ENCODE peak calls at places on chromosomes 13 and 19, in nine cellular contexts. Q, T, Z, O, U, X, C, S and H are unnamed samples.

GRCh38 chr19:56119585-56119978 is 1.5 kb downstream of the ZNF787 start:
- DNase-seq in U (no peak), X (no peak), S (no peak), C (peak; percentile 70), T (no peak), Z (no peak), Q (no peak), O (no peak), H (no peak)

GRCh38 chr13:114166381-114167131 is 12.5 kb upstream of the CFAP97D2 start:
- DNase-seq in Q (no peak), U (no peak), T (peak; percentile 82), C (no peak), X (no peak), Z (no peak), O (no peak), S (no peak), H (no peak)

GRCh38 chr13:27425151-27425917 is 915 bp downstream of the GTF3A start:
- DNase-seq in Q (no peak), Z (no peak), T (no peak), U (no peak), O (no peak), X (no peak), C (no peak), S (no peak), H (no peak)

GRCh38 chr19:13181747-13182388 is 31.7 kb downstream of the IER2 start:
- DNase-seq in C (peak; percentile 25), T (peak; percentile 88), X (no peak), Z (no peak), U (no peak), O (no peak), S (no peak), Q (no peak), H (peak; percentile 19)

GRCh38 chr19:11027381-11027780 is 61.9 kb upstream of the LDLR start:
- DNase-seq in Q (no peak), T (no peak), U (no peak), C (no peak), S (no peak), X (no peak), O (no peak), Z (no peak), H (no peak)

GRCh38 chr19:33435706-33436359 is 62.3 kb downstream of the CEBPG start:
- DNase-seq in T (no peak), S (no peak), C (no peak), Z (no peak), X (no peak), O (no peak), U (no peak), Q (no peak), H (no peak)

GRCh38 chr13:97252735-97253134 is 30.6 kb downstream of the MBNL2 start:
- DNase-seq in X (no peak), T (no peak), Q (no peak), Z (no peak), C (no peak), O (no peak), S (no peak), U (no peak), H (no peak)

GRCh38 chr19:40234429-40235237 is 8.1 kb upstream of the CCNP start:
- DNase-seq in U (no peak), Q (no peak), Z (no peak), X (no peak), O (no peak), C (no peak), T (no peak), S (no peak), H (no peak)

GRCh38 chr19:33678796-33679195 is 57.0 kb downstream of the CHST8 start:
- DNase-seq in U (no peak), X (no peak), C (no peak), O (no peak), Z (no peak), S (no peak), T (no peak), Q (no peak), H (no peak)

GRCh38 chr13:73000027-73000674 is 58.7 kb upstream of the KLF5 start:
- DNase-seq in Z (no peak), X (no peak), U (no peak), S (no peak), O (no peak), T (no peak), Q (no peak), C (no peak), H (no peak)

GRCh38 chr13:109151696-109152095 is 522.3 kb downstream of the MYO16 start:
- DNase-seq in C (peak; percentile 46), X (no peak), S (no peak), O (no peak), Q (no peak), T (no peak), Z (no peak), U (no peak), H (no peak)

GRCh38 chr19:57903298-57904174 is 12.9 kb downstream of the ZNF417 start:
- DNase-seq in S (no peak), O (no peak), X (no peak), Z (no peak), C (no peak), U (no peak), Q (no peak), T (no peak), H (no peak)

GRCh38 chr19:18254546-18255500 is 19.4 kb downstream of the IQCN start:
- DNase-seq in C (no peak), T (no peak), O (no peak), S (no peak), Z (no peak), Q (no peak), U (no peak), X (no peak), H (no peak)

GRCh38 chr19:40603071-40603718 is 2.0 kb downstream of the LTBP4 start:
- DNase-seq in C (no peak), Q (no peak), T (no peak), S (no peak), X (peak; percentile 77), O (no peak), U (no peak), Z (no peak), H (no peak)

GRCh38 chr19:41413947-41414346 is 13.2 kb downstream of the B3GNT8 start:
- DNase-seq in C (no peak), T (no peak), U (no peak), S (no peak), Z (no peak), X (no peak), O (no peak), Q (no peak), H (no peak)

GRCh38 chr19:1173845-1174809 is at the start of gene SBNO2:
- DNase-seq in O (peak; percentile 80), S (peak; percentile 36), X (peak; percentile 93), Z (peak; percentile 77), U (peak; percentile 79), Q (peak; percentile 84), T (peak; percentile 93), C (peak; percentile 78), H (peak; percentile 86)

GRCh38 chr19:20503536-20503935 is 62.0 kb downstream of the ZNF737 start:
- DNase-seq in O (no peak), X (no peak), C (peak; percentile 0), S (peak; percentile 26), Q (no peak), T (no peak), Z (no peak), U (no peak), H (no peak)

GRCh38 chr13:21913010-21913409 is 242.1 kb downstream of the FGF9 start:
- DNase-seq in X (no peak), C (no peak), Q (no peak), T (no peak), O (no peak), U (no peak), S (no peak), Z (no peak), H (no peak)

GRCh38 chr13:106797081-106797640 is 229.2 kb upstream of the ARGLU1 start:
- DNase-seq in T (no peak), U (no peak), C (no peak), X (no peak), Q (no peak), Z (no peak), O (no peak), S (no peak), H (no peak)

GRCh38 chr13:114061047-114061446 is 71.4 kb downstream of the RASA3 start:
- DNase-seq in Z (no peak), U (no peak), Q (no peak), C (no peak), X (no peak), T (no peak), O (no peak), S (no peak), H (no peak)

GRCh38 chr13:113592571-113592970 is 8.0 kb downstream of the TFDP1 start:
- DNase-seq in X (peak; percentile 53), U (no peak), S (no peak), Q (no peak), O (no peak), Z (no peak), T (no peak), C (no peak), H (peak; percentile 37)

GRCh38 chr19:49847731-49848696 is 2.9 kb upstream of the PTOV1 start:
- DNase-seq in U (no peak), S (peak; percentile 61), T (no peak), O (no peak), Q (no peak), C (peak; percentile 81), Z (no peak), X (no peak), H (no peak)

GRCh38 chr13:29594310-29594709 is 1.2 kb downstream of the SLC7A1 start:
- DNase-seq in T (no peak), Z (peak; percentile 15), X (peak; percentile 75), Q (no peak), O (no peak), S (peak; percentile 67), U (peak; percentile 17), C (peak; percentile 84), H (peak; percentile 18)

GRCh38 chr13:24223341-24224231 is 63.1 kb downstream of the SPATA13 start:
- DNase-seq in C (no peak), T (peak; percentile 32), S (no peak), O (no peak), Q (no peak), U (no peak), X (no peak), Z (no peak), H (no peak)

GRCh38 chr19:2923510-2923909 is 21.3 kb downstream of the ZNF77 start:
- DNase-seq in Q (no peak), T (no peak), S (peak; percentile 11), C (no peak), O (no peak), Z (no peak), X (peak; percentile 45), U (no peak), H (no peak)

GRCh38 chr19:28242317-28242927 is 970.5 kb downstream of the UQCRFS1 start:
- DNase-seq in Z (no peak), Q (no peak), S (no peak), T (no peak), C (peak; percentile 12), O (no peak), X (no peak), U (no peak), H (no peak)

GRCh38 chr13:69820180-69820579 is 287.4 kb upstream of the ATXN8OS start:
- DNase-seq in X (no peak), S (no peak), Q (no peak), C (no peak), U (no peak), T (no peak), Z (no peak), O (no peak), H (no peak)

GRCh38 chr13:36431204-36432105 is 840 bp upstream of the CCNA1 start:
- DNase-seq in T (peak; percentile 38), U (no peak), O (no peak), Z (no peak), S (no peak), Q (no peak), C (no peak), X (no peak), H (no peak)